ENCODE peak calls at places on chromosomes 5 and 9, in ten cellular contexts. Z, D, Q, H, T, B, N, O, J and P are unnamed samples.

GRCh38 chr5:180495991-180496741 is 2.0 kb downstream of the CNOT6 start:
- DNase-seq in Z (no peak), D (no peak), Q (no peak), H (no peak), T (no peak), B (no peak), N (no peak), O (no peak), J (no peak), P (no peak)

GRCh38 chr9:129434187-129434586 is 186.7 kb downstream of the C9orf50 start:
- DNase-seq in Z (no peak), D (no peak), Q (no peak), H (no peak), T (no peak), B (no peak), N (no peak), O (no peak), J (no peak), P (no peak)

GRCh38 chr5:36403601-36404311 is 102.1 kb upstream of the RANBP3L start:
- DNase-seq in Z (no peak), D (no peak), Q (no peak), H (no peak), T (no peak), B (no peak), N (no peak), O (no peak), J (peak; percentile 75), P (no peak)

GRCh38 chr5:124742983-124743533 is 3.4 kb downstream of the ZNF608 start:
- DNase-seq in Z (no peak), D (peak; percentile 81), Q (no peak), H (peak; percentile 42), T (no peak), B (peak; percentile 24), N (no peak), O (no peak), J (peak; percentile 73), P (no peak)

GRCh38 chr9:125428515-125429467 is 167.2 kb downstream of the GAPVD1 start:
- DNase-seq in Z (no peak), D (peak; percentile 16), Q (peak; percentile 39), H (no peak), T (no peak), B (no peak), N (no peak), O (no peak), J (peak; percentile 64), P (no peak)

GRCh38 chr5:312845-313244 is 8.7 kb upstream of the AHRR start:
- DNase-seq in Z (no peak), D (no peak), Q (no peak), H (no peak), T (no peak), B (no peak), N (no peak), O (no peak), J (no peak), P (no peak)

GRCh38 chr9:107276966-107277710 is 5.9 kb upstream of the RAD23B start:
- DNase-seq in Z (no peak), D (no peak), Q (no peak), H (no peak), T (no peak), B (no peak), N (no peak), O (no peak), J (no peak), P (no peak)

GRCh38 chr9:119375892-119376291 is 6.7 kb upstream of the BRINP1 start:
- DNase-seq in Z (no peak), D (peak; percentile 2), Q (no peak), H (peak; percentile 9), T (no peak), B (peak; percentile 29), N (no peak), O (no peak), J (no peak), P (peak; percentile 78)

GRCh38 chr9:114448706-114449105 is 56.6 kb downstream of the WHRN start:
- DNase-seq in Z (no peak), D (no peak), Q (no peak), H (no peak), T (no peak), B (no peak), N (no peak), O (no peak), J (no peak), P (no peak)

GRCh38 chr9:17783227-17783626 is 204.4 kb downstream of the SH3GL2 start:
- DNase-seq in Z (no peak), D (no peak), Q (no peak), H (no peak), T (no peak), B (no peak), N (no peak), O (no peak), J (no peak), P (no peak)

GRCh38 chr5:154385236-154385512 is 60.6 kb upstream of the SAP30L start:
- DNase-seq in Z (no peak), D (no peak), Q (peak; percentile 92), H (peak; percentile 19), T (no peak), B (no peak), N (no peak), O (no peak), J (no peak), P (no peak)

GRCh38 chr5:91339053-91339710 is 43.9 kb downstream of the ARRDC3 start:
- DNase-seq in Z (peak; percentile 19), D (no peak), Q (no peak), H (no peak), T (no peak), B (no peak), N (no peak), O (no peak), J (no peak), P (no peak)

GRCh38 chr9:757246-757881 is 84.1 kb upstream of the DMRT1 start:
- DNase-seq in Z (peak; percentile 57), D (peak; percentile 24), Q (no peak), H (peak; percentile 23), T (no peak), B (peak; percentile 69), N (no peak), O (no peak), J (no peak), P (peak; percentile 29)

DNA sequence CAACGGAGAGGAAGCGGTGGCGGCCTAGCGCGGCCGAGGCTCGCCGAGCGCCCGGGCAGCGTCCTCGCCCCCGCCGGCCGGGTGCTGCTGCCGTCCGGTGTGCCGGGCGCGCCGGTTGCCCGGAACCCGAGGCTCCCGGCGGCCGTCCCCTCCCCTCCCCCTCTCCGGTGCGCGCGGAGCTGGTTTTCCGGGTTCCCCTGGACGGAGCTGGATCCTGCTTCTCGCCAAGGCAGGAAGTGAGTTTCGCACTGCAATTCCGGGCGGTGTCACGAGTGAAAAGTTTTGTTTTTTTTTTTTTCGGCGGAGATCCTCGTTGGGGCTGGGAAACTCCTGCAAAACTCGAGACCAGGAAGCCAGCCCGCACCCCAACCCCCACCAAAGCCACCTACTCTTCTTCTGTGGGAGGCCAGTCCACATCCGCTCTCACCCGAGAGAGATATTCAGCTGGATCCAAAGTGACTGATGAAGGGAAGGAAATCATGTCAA is at the start of gene ERBIN:
- DNase-seq in Z (no peak), D (no peak), Q (peak; percentile 94), H (peak; percentile 90), T (peak; percentile 94), B (peak; percentile 41), N (peak; percentile 87), O (no peak), J (peak; percentile 92), P (peak; percentile 92)
- TF ChIP-seq POLR2AphosphoS5 in Z (no peak), D (peak; percentile 37), Q (no peak), H (peak; percentile 58), T (peak; percentile 85), B (no peak), N (peak; percentile 60), O (peak; percentile 63), J (peak; percentile 81), P (peak; percentile 52)

GRCh38 chr9:82539126-82539525 is 523.8 kb downstream of the RASEF start:
- DNase-seq in Z (no peak), D (no peak), Q (no peak), H (no peak), T (no peak), B (no peak), N (no peak), O (no peak), J (no peak), P (no peak)

GRCh38 chr9:82540175-82540574 is 522.8 kb downstream of the RASEF start:
- DNase-seq in Z (no peak), D (no peak), Q (no peak), H (no peak), T (no peak), B (no peak), N (no peak), O (no peak), J (no peak), P (no peak)

GRCh38 chr9:82546131-82546530 is 516.8 kb downstream of the RASEF start:
- DNase-seq in Z (no peak), D (no peak), Q (no peak), H (no peak), T (no peak), B (no peak), N (no peak), O (no peak), J (no peak), P (no peak)

GRCh38 chr9:82548030-82548429 is 514.9 kb downstream of the RASEF start:
- DNase-seq in Z (no peak), D (no peak), Q (no peak), H (no peak), T (no peak), B (no peak), N (no peak), O (no peak), J (no peak), P (no peak)

GRCh38 chr9:82543726-82544125 is 519.2 kb downstream of the RASEF start:
- DNase-seq in Z (no peak), D (no peak), Q (no peak), H (no peak), T (no peak), B (no peak), N (no peak), O (no peak), J (no peak), P (no peak)
- TF ChIP-seq POLR2A in Z (no peak), D (no peak), Q (no peak), H (no peak), T (no peak), B (no peak), N (no peak), O (no peak), J (no peak), P (no peak)

GRCh38 chr5:42315214-42315613 is 108.0 kb upstream of the GHR start:
- DNase-seq in Z (no peak), D (no peak), Q (no peak), H (no peak), T (no peak), B (no peak), N (no peak), O (no peak), J (no peak), P (no peak)

GRCh38 chr5:42321800-42322199 is 101.4 kb upstream of the GHR start:
- DNase-seq in Z (no peak), D (no peak), Q (no peak), H (no peak), T (no peak), B (no peak), N (no peak), O (no peak), J (no peak), P (no peak)

GRCh38 chr5:42317575-42317974 is 105.7 kb upstream of the GHR start:
- DNase-seq in Z (no peak), D (no peak), Q (no peak), H (no peak), T (no peak), B (no peak), N (no peak), O (no peak), J (no peak), P (no peak)
- H3K27ac ChIP-seq in Z (no peak overlapping the region), D (no peak overlapping the region), Q (no peak overlapping the region), H (no peak overlapping the region), T (no peak overlapping the region), B (no peak overlapping the region), N (no peak overlapping the region), O (no peak overlapping the region), J (no peak overlapping the region), P (no peak overlapping the region)

GRCh38 chr5:42583322-42583721 is 160.1 kb downstream of the GHR start:
- DNase-seq in Z (no peak), D (peak; percentile 37), Q (no peak), H (peak; percentile 47), T (no peak), B (peak; percentile 64), N (peak; percentile 43), O (peak; percentile 2), J (peak; percentile 86), P (no peak)
- TF ChIP-seq POLR2AphosphoS5 in Z (no peak), D (no peak), Q (no peak), H (no peak), T (no peak), B (no peak), N (peak; percentile 9), O (no peak), J (peak; percentile 29), P (peak; percentile 33)